ENCODE peak calls at places on chromosomes 5 and 9, in ten cellular contexts. A is transverse colon, R is Panc1, J is HCT116, O is spleen, E is K562, U is SK-N-SH, N is H1, K is prostate gland, Y is sigmoid colon. V is an unnamed sample.

GRCh38 chr5:176697929-176698520 is 50.7 kb downstream of the TSPAN17 start:
- DNase-seq in A (no peak), R (no peak), J (no peak), O (no peak), E (no peak), U (no peak), N (no peak), K (no peak), Y (no peak), V (no peak)

GRCh38 chr9:113853333-113853732 is 22.8 kb upstream of the ZNF618 start:
- DNase-seq in A (no peak), R (peak; percentile 2), J (no peak), O (no peak), E (no peak), U (no peak), N (no peak), K (no peak), Y (no peak), V (no peak)

GRCh38 chr5:21823076-21823574 is 1030.0 kb downstream of the CDH12 start:
- DNase-seq in A (no peak), R (no peak), J (no peak), O (no peak), E (no peak), U (no peak), N (no peak), K (no peak), Y (no peak), V (no peak)

GRCh38 chr5:142403583-142403982 is 78.8 kb upstream of the SPRY4 start:
- DNase-seq in A (no peak), R (no peak), J (peak; percentile 19), O (no peak), E (no peak), U (no peak), N (no peak), K (peak; percentile 31), Y (no peak), V (no peak)

GRCh38 chr9:98864257-98865180 is 57.0 kb downstream of the GALNT12 start:
- DNase-seq in A (no peak), R (no peak), J (no peak), O (no peak), E (no peak), U (no peak), N (no peak), K (no peak), Y (peak; percentile 86), V (no peak)

GRCh38 chr9:130500340-130500771 is 55.6 kb downstream of the ASS1 start:
- DNase-seq in A (peak; percentile 33), R (no peak), J (no peak), O (no peak), E (no peak), U (peak; percentile 45), N (no peak), K (peak; percentile 16), Y (no peak), V (no peak)

GRCh38 chr5:55101556-55102276 is 730 bp upstream of the GZMA start:
- DNase-seq in A (no peak), R (no peak), J (no peak), O (no peak), E (no peak), U (no peak), N (no peak), K (no peak), Y (no peak), V (no peak)

GRCh38 chr5:52562473-52562872 is 225.2 kb upstream of the ITGA1 start:
- DNase-seq in A (no peak), R (no peak), J (no peak), O (no peak), E (no peak), U (no peak), N (no peak), K (no peak), Y (no peak), V (no peak)

GRCh38 chr5:67094476-67095300 is 101.9 kb downstream of the CD180 start:
- DNase-seq in A (no peak), R (no peak), J (no peak), O (no peak), E (no peak), U (no peak), N (no peak), K (no peak), Y (no peak), V (no peak)

GRCh38 chr5:135833521-135833920 is 942 bp upstream of the SLC25A48 start:
- DNase-seq in A (no peak), R (no peak), J (no peak), O (peak; percentile 70), E (no peak), U (no peak), N (no peak), K (no peak), Y (no peak), V (no peak)

GRCh38 chr5:42490836-42491235 is 67.6 kb downstream of the GHR start:
- DNase-seq in A (no peak), R (no peak), J (no peak), O (no peak), E (no peak), U (no peak), N (no peak), K (no peak), Y (no peak), V (no peak)

DNA sequence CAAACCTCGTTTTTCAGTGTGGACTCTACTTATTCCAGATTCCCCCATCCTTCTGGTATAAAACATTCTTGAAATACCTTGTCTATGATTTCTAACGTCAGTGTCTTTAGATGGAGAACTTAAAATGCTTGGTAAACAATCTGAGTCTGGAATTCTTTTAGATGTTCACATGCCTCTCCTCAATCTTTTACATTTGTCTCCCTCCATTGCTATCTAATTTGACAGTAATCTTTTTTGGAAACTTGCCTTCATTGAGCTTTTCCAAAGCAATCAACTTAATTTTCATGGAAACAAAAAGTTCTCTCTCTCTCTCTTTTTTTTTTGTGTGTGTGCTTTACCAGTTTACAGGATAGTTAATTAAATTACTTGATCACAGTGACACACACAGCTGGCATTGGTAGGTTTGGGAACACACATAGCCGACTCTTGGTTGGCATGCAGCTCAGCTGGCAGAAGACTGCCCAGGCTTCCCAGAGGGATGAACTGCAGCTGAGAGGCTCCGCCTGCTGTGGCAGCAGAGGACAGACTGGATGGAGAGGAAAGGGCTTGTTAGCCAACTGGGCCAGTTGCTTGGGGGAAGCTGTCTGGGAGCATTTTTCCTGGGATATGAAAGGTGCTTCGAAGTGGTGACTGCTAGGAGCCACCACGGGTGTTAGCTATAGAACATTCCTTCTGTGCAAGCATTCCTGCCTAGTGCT is 271.3 kb downstream of the ZSWIM6 start:
- DNase-seq in A (no peak), R (no peak), J (no peak), O (no peak), E (no peak), U (peak; percentile 59), N (no peak), K (peak; percentile 76), Y (no peak), V (no peak)
- H3K27ac ChIP-seq in A (no peak overlapping the region), R (no peak overlapping the region), J (no peak overlapping the region), O (no peak overlapping the region), E (no peak overlapping the region), U (no peak overlapping the region), N (no peak overlapping the region), K (no peak overlapping the region), Y (no peak overlapping the region), V (no peak overlapping the region)

GRCh38 chr5:171390883-171391677 is 3.4 kb downstream of the NPM1 start:
- DNase-seq in A (no peak), R (no peak), J (no peak), O (peak; percentile 47), E (no peak), U (no peak), N (no peak), K (no peak), Y (no peak), V (no peak)
- TF ChIP-seq POLR2AphosphoS5 in A (no peak), R (no peak), J (no peak), O (no peak), E (no peak), U (no peak), N (peak; percentile 32), K (no peak), Y (no peak), V (no peak)

DNA sequence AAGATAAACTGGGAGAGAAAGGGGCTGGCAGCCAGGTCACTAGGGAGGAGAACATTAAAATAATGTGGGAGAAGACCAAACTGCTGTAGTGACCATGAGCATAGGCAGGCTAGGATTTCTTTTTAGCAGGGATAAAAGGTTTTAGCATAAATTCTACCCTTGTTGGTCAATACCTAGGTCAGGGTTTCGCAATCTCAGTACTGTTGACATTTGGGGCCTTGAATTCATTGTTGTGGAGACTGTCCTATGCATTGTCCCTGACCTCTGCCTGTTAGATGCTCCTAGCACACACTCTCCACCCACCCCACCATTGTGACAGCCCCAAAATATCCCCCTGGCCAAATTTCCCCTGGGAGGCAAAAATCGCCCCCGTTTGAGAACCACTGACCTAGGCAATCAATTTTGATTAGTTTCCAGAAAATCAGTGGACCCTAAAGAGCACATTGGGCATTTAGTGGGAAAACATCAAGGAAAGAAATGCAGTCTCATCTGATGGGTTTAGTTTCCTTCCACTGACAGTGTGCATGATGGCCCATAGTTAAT is 181.4 kb downstream of the NTRK2 start:
- DNase-seq in A (no peak), R (no peak), J (no peak), O (no peak), E (no peak), U (no peak), N (no peak), K (no peak), Y (no peak), V (no peak)
- H3K9me3 ChIP-seq in A (no peaks in the 10 kb centered on the region), R (no peaks in the 10 kb centered on the region), J (no peaks in the 10 kb centered on the region), O (no peaks in the 10 kb centered on the region), E (no peaks in the 10 kb centered on the region), U (no peaks in the 10 kb centered on the region), N (no peaks in the 10 kb centered on the region), K (no peaks in the 10 kb centered on the region), Y (no peaks in the 10 kb centered on the region), V (no peaks in the 10 kb centered on the region)

GRCh38 chr5:7667216-7667767 is 183.6 kb downstream of the CFAP90 start:
- DNase-seq in A (no peak), R (no peak), J (no peak), O (no peak), E (no peak), U (no peak), N (no peak), K (no peak), Y (no peak), V (no peak)

GRCh38 chr5:7664208-7664607 is 186.7 kb downstream of the CFAP90 start:
- DNase-seq in A (no peak), R (no peak), J (no peak), O (no peak), E (no peak), U (no peak), N (no peak), K (no peak), Y (no peak), V (no peak)

GRCh38 chr5:7662289-7662688 is 188.6 kb downstream of the CFAP90 start:
- DNase-seq in A (no peak), R (no peak), J (no peak), O (no peak), E (no peak), U (no peak), N (no peak), K (no peak), Y (no peak), V (no peak)

GRCh38 chr5:7668161-7668560 is 182.8 kb downstream of the CFAP90 start:
- DNase-seq in A (no peak), R (no peak), J (no peak), O (no peak), E (no peak), U (no peak), N (no peak), K (no peak), Y (no peak), V (no peak)

DNA sequence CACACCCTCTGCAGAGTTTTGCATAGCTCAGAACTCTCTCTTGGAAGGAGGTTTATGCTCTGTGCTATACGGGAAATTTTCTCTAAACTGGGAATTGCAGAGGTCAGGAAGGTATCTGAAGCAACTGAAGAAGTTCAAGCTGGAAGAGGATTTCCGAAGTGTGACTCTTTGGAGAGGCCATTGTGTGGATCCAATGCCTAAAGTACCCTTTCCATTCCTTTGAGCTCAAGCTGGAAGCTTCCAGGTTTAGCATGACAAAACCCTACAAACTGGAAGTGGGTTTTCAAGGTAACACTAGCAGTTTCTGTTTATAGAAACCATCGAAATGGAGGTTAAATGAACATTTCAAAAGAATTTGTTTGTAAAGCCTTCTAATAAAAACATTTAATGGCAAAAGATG is 187.1 kb downstream of the CFAP90 start:
- DNase-seq in A (no peak), R (no peak), J (no peak), O (no peak), E (no peak), U (no peak), N (peak; percentile 5), K (no peak), Y (no peak), V (no peak)
- H3K27ac ChIP-seq in A (no peak overlapping the region), R (no peak overlapping the region), J (no peak overlapping the region), O (no peak overlapping the region), E (no peak overlapping the region), U (no peak overlapping the region), N (no peak overlapping the region), K (no peak overlapping the region), Y (no peak overlapping the region), V (no peak overlapping the region)

V was measured in suprapubic skin.